ENCODE peak calls at places on chromosomes 5 and 9, in six cellular contexts. N is A549; D is IMR-90; V is SJCRH30; O is mesendoderm; Q is CD8-positive, alpha-beta memory T cell. Z is an unnamed sample.
A peak's percentile ranks its signal among the peaks of the same experiment; 100 is the strongest.

GRCh38 chr5:1729641-1730486 is 69.8 kb downstream of the MRPL36 start:
- DNase-seq in N (no peak), O (no peak), D (no peak), V (no peak), Q (no peak), Z (no peak)

GRCh38 chr5:172740483-172741205 is 30.4 kb downstream of the DUSP1 start:
- DNase-seq in O (peak; percentile 46), D (peak; percentile 93), Q (no peak), N (peak; percentile 65), V (peak; percentile 91), Z (peak; percentile 72)

GRCh38 chr5:130222638-130223037 is 318.4 kb downstream of the CHSY3 start:
- DNase-seq in O (no peak), D (no peak), N (no peak), Q (no peak), V (no peak), Z (no peak)

GRCh38 chr5:122902263-122902662 is 56.9 kb downstream of the SNX24 start:
- DNase-seq in V (no peak), N (no peak), O (no peak), D (no peak), Q (no peak), Z (no peak)

GRCh38 chr9:117733465-117733864 is 29.3 kb downstream of the TLR4 start:
- DNase-seq in N (no peak), V (no peak), O (no peak), Q (no peak), D (no peak), Z (no peak)

GRCh38 chr9:115058684-115059315 is 59.2 kb downstream of the TNC start:
- DNase-seq in O (no peak), Q (no peak), D (peak; percentile 83), V (no peak), N (no peak), Z (no peak)

GRCh38 chr5:72156921-72157320 is 49.6 kb downstream of the MAP1B start:
- DNase-seq in Q (no peak), D (peak; percentile 98), O (no peak), V (no peak), N (no peak), Z (no peak)

GRCh38 chr5:114857951-114858401 is 311.7 kb downstream of the TRIM36 start:
- DNase-seq in O (no peak), D (no peak), N (no peak), Q (no peak), V (peak; percentile 58), Z (no peak)

GRCh38 chr9:23162789-23163188 is 663.3 kb downstream of the ELAVL2 start:
- DNase-seq in Q (no peak), O (no peak), N (no peak), V (no peak), D (no peak), Z (no peak)

GRCh38 chr9:71509054-71509453 is 259.3 kb downstream of the CEMIP2 start:
- DNase-seq in D (no peak), N (no peak), O (peak; percentile 41), V (no peak), Q (no peak), Z (no peak)

GRCh38 chr5:76475358-76475757 is 72.3 kb downstream of the IQGAP2 start:
- DNase-seq in V (no peak), Q (no peak), D (no peak), O (peak; percentile 83), N (no peak), Z (no peak)

GRCh38 chr5:78907255-78907886 is 77.7 kb downstream of the ARSB start:
- DNase-seq in N (no peak), D (peak; percentile 99), O (peak; percentile 65), V (peak; percentile 78), Q (no peak), Z (peak; percentile 7)

GRCh38 chr9:11871832-11872231 is 821.4 kb upstream of the TYRP1 start:
- DNase-seq in V (no peak), D (no peak), Q (no peak), N (no peak), O (no peak), Z (no peak)

GRCh38 chr9:38443181-38443580 is 18.9 kb upstream of the IGFBPL1 start:
- DNase-seq in Q (no peak), N (peak; percentile 48), O (peak; percentile 47), V (no peak), D (peak; percentile 16), Z (no peak)

GRCh38 chr9:107982735-107983134 is 493.2 kb upstream of the KLF4 start:
- DNase-seq in V (no peak), N (no peak), D (no peak), O (no peak), Q (no peak), Z (no peak)

GRCh38 chr9:7237473-7238243 is 479.9 kb downstream of the KDM4C start:
- DNase-seq in Q (no peak), O (no peak), N (no peak), V (no peak), D (peak; percentile 31), Z (no peak)

GRCh38 chr9:91416086-91416712 is 7.4 kb downstream of the NFIL3 start:
- DNase-seq in N (no peak), V (no peak), D (peak; percentile 60), O (no peak), Q (no peak), Z (no peak)

GRCh38 chr5:159220206-159220605 is 10.9 kb upstream of the RNF145 start:
- DNase-seq in D (peak; percentile 8), N (no peak), O (no peak), V (no peak), Q (no peak), Z (no peak)

GRCh38 chr5:180739271-180739670 is 587 bp downstream of the OR2Y1 start:
- DNase-seq in V (no peak), N (no peak), Q (no peak), D (no peak), O (no peak), Z (no peak)

GRCh38 chr5:3302228-3302627 is 293.4 kb upstream of the IRX1 start:
- DNase-seq in D (no peak), Q (no peak), N (no peak), O (no peak), V (no peak), Z (no peak)

GRCh38 chr5:149030392-149030791 is 32.5 kb downstream of the SH3TC2 start:
- DNase-seq in Q (no peak), D (peak; percentile 93), O (no peak), N (no peak), V (peak; percentile 85), Z (no peak)

GRCh38 chr5:157918811-157919742 is 60.1 kb upstream of the CLINT1 start:
- DNase-seq in Q (no peak), O (peak; percentile 30), V (no peak), D (no peak), N (no peak), Z (peak; percentile 70)

GRCh38 chr9:20640331-20641187 is 18.3 kb upstream of the MLLT3 start:
- DNase-seq in O (no peak), D (peak; percentile 25), Q (peak; percentile 56), V (peak; percentile 90), N (no peak), Z (peak; percentile 98)

GRCh38 chr5:179406031-179406681 is 60.9 kb upstream of the ADAMTS2 start:
- DNase-seq in N (no peak), O (no peak), V (no peak), Q (no peak), D (peak; percentile 20), Z (no peak)

GRCh38 chr5:99320461-99320860 is 391.7 kb upstream of the CHD1 start:
- DNase-seq in N (no peak), D (no peak), V (peak; percentile 12), O (peak; percentile 43), Q (no peak), Z (no peak)

GRCh38 chr5:12072441-12072840 is 168.2 kb upstream of the CTNND2 start:
- DNase-seq in O (peak; percentile 80), Q (no peak), D (no peak), N (no peak), V (no peak), Z (no peak)

GRCh38 chr5:147613359-147613758 is 103.5 kb upstream of the DPYSL3 start:
- DNase-seq in O (no peak), N (no peak), Q (no peak), D (peak; percentile 49), V (no peak), Z (no peak)

GRCh38 chr5:127136908-127137307 is 63.6 kb upstream of the C5orf63 start:
- DNase-seq in D (no peak), N (no peak), O (no peak), V (no peak), Q (no peak), Z (no peak)

GRCh38 chr9:134991808-134992754 is 74.4 kb upstream of the FCN1 start:
- DNase-seq in V (no peak), D (no peak), Q (no peak), N (no peak), O (no peak), Z (no peak)

DNA sequence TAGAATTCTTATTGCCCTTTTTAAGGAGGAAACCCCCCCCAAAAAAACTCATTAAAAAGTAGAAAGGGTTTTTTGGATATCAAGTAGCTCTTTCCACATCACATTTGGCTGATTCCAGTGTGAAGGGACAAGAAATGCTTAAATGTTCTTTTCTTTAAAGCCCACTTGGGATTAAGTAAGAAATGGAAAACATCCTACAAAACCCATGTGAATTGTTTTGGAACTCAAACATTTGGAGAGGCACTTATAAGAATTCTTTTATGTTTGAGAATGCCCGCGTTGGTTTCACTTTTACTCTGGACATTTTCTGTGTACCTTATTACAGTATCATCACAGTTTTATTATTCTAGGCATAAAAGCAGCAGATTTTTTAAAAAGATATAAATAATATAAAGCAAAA is 301.1 kb upstream of the ACTBL2 start:
- DNase-seq in V (no peak), D (no peak), Q (no peak), N (no peak), O (no peak), Z (no peak)
- H3K4me1 ChIP-seq in V (peaks cover 17% of the 10 kb centered on the region), D (peaks cover 9% of the 10 kb centered on the region), Q (no peaks in the 10 kb centered on the region), N (peaks cover 18% of the 10 kb centered on the region), O (no peaks in the 10 kb centered on the region), Z (peaks cover 9% of the 10 kb centered on the region)

GRCh38 chr5:150846651-150847333 is 471 bp downstream of the IRGM start:
- DNase-seq in D (peak; percentile 88), V (peak; percentile 48), N (peak; percentile 6), O (peak; percentile 95), Q (peak; percentile 45), Z (peak; percentile 34)
- H3K27ac ChIP-seq in D (no peak overlapping the region), V (no peak overlapping the region), N (no peak overlapping the region), O (no peak overlapping the region), Q (no peak overlapping the region), Z (no peak overlapping the region)

GRCh38 chr5:132260051-132260450 is 2.6 kb downstream of the PDLIM4 start:
- DNase-seq in D (peak; percentile 61), V (no peak), Q (no peak), N (no peak), O (no peak), Z (peak; percentile 18)
- H3K4me1 ChIP-seq in D (peaks cover 53% of the 10 kb centered on the region), V (peaks cover 28% of the 10 kb centered on the region), Q (no peaks in the 10 kb centered on the region), N (peaks cover 36% of the 10 kb centered on the region), O (no peaks in the 10 kb centered on the region), Z (peaks cover 32% of the 10 kb centered on the region)

DNA sequence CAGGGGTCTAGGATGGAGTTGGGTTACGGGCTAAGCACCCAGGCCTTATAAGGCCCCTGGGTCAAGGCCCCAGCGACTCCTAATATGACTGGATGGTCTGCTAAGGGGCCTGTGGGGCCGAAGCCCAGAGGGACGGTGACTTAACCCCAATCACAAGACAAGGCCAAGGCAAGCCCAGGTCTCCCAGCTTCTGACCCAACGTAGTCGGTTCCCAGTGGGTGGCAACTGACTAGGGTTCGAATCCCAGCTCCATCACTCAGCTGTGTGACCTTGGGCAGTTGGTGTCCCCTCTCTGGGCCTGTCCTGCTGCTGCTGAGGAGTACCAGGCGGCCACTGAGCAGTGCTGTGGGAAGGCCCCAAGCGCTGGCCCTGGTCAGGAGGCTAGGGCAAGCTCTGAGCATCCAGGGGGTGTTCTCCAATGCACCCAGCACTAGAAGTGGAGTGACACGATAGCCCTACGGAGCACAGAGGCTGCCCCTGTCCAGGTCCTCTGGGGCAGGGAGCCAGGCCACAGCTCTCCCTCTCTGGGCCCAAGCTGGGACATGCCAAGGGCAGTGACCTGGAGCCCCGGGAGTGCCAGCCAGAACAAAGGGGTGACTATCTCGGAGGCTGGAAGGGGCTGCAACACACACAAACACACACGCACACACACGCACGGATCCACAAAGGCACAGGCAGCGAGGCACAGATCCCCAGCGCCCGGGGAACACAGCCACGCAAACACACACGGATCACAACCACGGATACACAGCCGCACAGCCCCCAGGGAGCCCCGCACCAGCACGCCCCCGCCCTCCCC is 512 bp downstream of the AK1 start:
- DNase-seq in D (no peak), Q (no peak), N (no peak), V (no peak), O (no peak), Z (peak; percentile 83)
- H3K27ac ChIP-seq in D (peak overlapping the region; percentile 86), Q (no peak overlapping the region), N (peak overlapping the region; percentile 77), V (no peak overlapping the region), O (no peak overlapping the region), Z (peak overlapping the region; percentile 44)

Z was measured in thyroid gland.